ENCODE peak calls at places on chromosomes 12 and 14, in four cellular contexts. F is brain microvascular endothelial cell, M is DND-41, T is AG04450. D is an unnamed sample.

GRCh38 chr14:24064856-24065255 is 6.5 kb upstream of the CPNE6 start:
- DNase-seq in F (no peak), M (no peak), T (no peak), D (no peak)

GRCh38 chr14:49366416-49366815 is 219.8 kb downstream of the RPS29 start:
- DNase-seq in F (no peak), M (no peak), T (no peak), D (no peak)

GRCh38 chr12:1796515-1797010 is 23.8 kb upstream of the LRTM2 start:
- DNase-seq in F (no peak), M (no peak), T (no peak), D (no peak)

GRCh38 chr12:110270125-110270962 is 10.7 kb upstream of the ATP2A2 start:
- DNase-seq in F (peak), M (no peak), T (peak), D (peak)

GRCh38 chr12:46269429-46270241 is 792 bp upstream of the SLC38A1 start:
- DNase-seq in F (no peak), M (no peak), T (no peak), D (peak)

GRCh38 chr12:60144395-60144794 is 548.6 kb downstream of the SLC16A7 start:
- DNase-seq in F (no peak), M (no peak), T (no peak), D (no peak)

GRCh38 chr12:48086327-48086726 is 19.6 kb downstream of the SENP1 start:
- DNase-seq in F (no peak), M (no peak), T (no peak), D (no peak)

GRCh38 chr14:31410048-31410654 is 10.2 kb downstream of the HEATR5A start:
- DNase-seq in F (no peak), M (no peak), T (no peak), D (no peak)

GRCh38 chr12:50315803-50316202 is 32.5 kb upstream of the LIMA1 start:
- DNase-seq in F (no peak), M (no peak), T (no peak), D (no peak)

GRCh38 chr14:23306113-23306411 is 571 bp upstream of the BCL2L2 start:
- DNase-seq in F (no peak), M (no peak), T (no peak), D (peak)

GRCh38 chr14:89619616-89620273 is 202.7 kb upstream of the FOXN3 start:
- DNase-seq in F (no peak), M (no peak), T (no peak), D (no peak)

GRCh38 chr14:105021656-105022275 is 883 bp upstream of the CDCA4 start:
- DNase-seq in F (no peak), M (peak), T (no peak), D (peak)

GRCh38 chr12:4821000-4821399 is 88.7 kb upstream of the KCNA1 start:
- DNase-seq in F (no peak), M (no peak), T (no peak), D (no peak)

GRCh38 chr14:95564060-95564459 is 29.2 kb downstream of the GLRX5 start:
- DNase-seq in F (no peak), M (no peak), T (no peak), D (no peak)

GRCh38 chr12:55940065-55940732 is 9.2 kb downstream of the DGKA start:
- DNase-seq in F (peak), M (peak), T (peak), D (peak)

GRCh38 chr12:110222433-110222832 is 58.6 kb upstream of the ATP2A2 start:
- DNase-seq in F (no peak), M (no peak), T (no peak), D (no peak)

GRCh38 chr14:52694761-52695480 is 437 bp downstream of the ERO1A start:
- DNase-seq in F (peak), M (peak), T (no peak), D (peak)

GRCh38 chr12:100267603-100268281 is 765 bp downstream of the SCYL2 start:
- DNase-seq in F (no peak), M (no peak), T (no peak), D (peak)

GRCh38 chr12:3017281-3017680 is 58.1 kb downstream of the TEAD4 start:
- DNase-seq in F (no peak), M (no peak), T (no peak), D (no peak)

GRCh38 chr12:109575683-109576082 is 2.1 kb downstream of the MVK start:
- DNase-seq in F (no peak), M (no peak), T (no peak), D (no peak)

GRCh38 chr14:72434856-72435255 is 459.0 kb downstream of the DPF3 start:
- DNase-seq in F (no peak), M (no peak), T (no peak), D (no peak)

GRCh38 chr14:68626386-68626785 is 166.5 kb downstream of the ZFP36L1 start:
- DNase-seq in F (no peak), M (no peak), T (no peak), D (no peak)

GRCh38 chr12:20314325-20314724 is 54.0 kb upstream of the PDE3A start:
- DNase-seq in F (peak), M (no peak), T (no peak), D (no peak)

DNA sequence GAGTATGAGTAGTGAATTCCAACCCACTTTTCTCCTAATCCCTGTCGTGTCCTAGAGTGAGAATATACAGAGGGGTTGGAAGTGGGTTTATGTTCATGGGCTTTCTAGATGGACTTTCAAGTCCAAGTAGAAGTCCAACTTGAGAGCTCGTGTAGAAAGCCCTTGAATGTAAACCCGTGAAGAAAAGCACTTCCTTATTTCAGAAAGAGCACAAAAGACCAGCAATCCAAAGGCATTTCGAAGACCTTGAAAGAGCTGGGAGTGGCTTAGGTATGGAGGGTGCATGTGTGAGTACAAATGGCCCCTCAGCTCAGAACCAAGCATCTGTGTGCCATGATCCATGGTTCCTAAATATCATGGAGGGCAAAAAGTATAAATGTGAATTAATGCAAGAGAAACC is 160.7 kb downstream of the ETV6 start:
- DNase-seq in F (no peak), M (no peak), T (no peak), D (no peak)
- H3K27ac ChIP-seq in F (no peak), M (peak), T (no peak), D (no peak)

DNA sequence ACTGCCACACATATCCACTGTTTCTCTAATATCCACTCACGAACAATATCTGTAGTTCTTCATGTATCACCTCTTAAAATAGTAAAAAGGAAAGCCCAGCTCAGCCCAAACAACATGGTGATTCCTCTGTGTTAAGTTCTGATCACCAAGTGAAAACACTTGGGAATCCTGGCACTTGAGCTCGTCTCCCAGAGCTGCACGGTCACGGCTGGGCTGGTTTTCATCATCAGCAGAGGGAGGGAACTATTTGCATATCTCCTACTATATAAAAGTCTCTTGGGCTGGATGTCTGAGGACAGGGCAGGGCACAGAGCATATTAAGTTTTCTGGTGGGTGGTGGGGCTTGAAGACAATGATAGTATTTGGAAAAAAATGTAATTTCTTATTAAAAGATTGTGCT is 870.6 kb downstream of the TMEM121 start:
- DNase-seq in F (no peak), M (peak), T (no peak), D (no peak)
- H3K27ac ChIP-seq in F (no peak), M (peak), T (no peak), D (no peak)

DNA sequence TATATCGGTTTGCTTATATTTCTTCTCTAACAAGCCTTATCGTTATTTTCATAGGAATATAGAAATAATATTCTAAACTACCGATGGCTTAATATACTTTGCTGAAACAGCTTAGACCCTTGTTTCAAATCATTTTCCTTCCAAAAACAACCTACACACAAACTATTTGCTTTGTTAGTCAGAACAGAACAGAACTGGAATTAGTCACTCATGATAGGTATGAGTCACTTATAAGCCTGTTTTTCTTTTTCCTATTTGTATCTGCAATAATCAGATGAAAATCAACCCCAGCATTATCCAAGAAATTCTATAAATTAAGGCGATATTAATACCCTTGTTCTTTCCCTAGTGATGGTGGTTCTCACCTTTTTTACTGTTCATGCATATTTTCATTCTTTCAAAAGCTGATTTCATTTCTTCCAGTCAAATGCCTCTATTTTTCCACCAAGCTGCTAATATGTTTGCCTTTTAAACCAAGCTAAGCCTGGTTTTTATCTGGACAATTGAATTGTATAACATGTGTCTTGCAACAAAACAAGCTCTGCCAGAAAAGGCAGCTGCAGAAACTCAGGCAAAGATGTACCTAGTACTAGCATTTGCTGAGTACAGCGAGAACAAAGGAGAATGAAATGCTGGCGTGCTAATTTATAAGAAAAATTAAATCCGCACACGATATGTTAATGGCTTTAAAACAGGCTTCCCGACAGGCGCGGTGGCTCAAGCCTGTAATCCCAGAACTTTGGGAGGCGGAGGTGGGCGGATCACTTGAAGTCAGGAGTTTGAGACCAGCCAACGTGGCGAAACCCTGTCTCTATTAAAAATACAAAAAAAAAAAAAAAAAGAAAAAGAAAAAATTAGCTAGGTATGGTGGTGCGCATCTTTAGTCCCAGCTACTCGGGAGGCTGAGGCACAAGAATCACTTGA is 1418.2 kb downstream of the AACS start:
- DNase-seq in F (no peak), M (no peak), T (no peak), D (peak)
- H3K27ac ChIP-seq in F (no peak), M (no peak), T (no peak), D (peak)

GRCh38 chr12:14259481-14260010 is 105.9 kb upstream of the ATF7IP start:
- DNase-seq in F (no peak), M (no peak), T (no peak), D (no peak)
- H3K27ac ChIP-seq in F (peak), M (no peak), T (peak), D (peak)

GRCh38 chr12:75656650-75657049 is 145.2 kb upstream of the KRR1 start:
- DNase-seq in F (peak), M (no peak), T (peak), D (peak)
- H3K27ac ChIP-seq in F (peak), M (no peak), T (no peak), D (peak)

DNA sequence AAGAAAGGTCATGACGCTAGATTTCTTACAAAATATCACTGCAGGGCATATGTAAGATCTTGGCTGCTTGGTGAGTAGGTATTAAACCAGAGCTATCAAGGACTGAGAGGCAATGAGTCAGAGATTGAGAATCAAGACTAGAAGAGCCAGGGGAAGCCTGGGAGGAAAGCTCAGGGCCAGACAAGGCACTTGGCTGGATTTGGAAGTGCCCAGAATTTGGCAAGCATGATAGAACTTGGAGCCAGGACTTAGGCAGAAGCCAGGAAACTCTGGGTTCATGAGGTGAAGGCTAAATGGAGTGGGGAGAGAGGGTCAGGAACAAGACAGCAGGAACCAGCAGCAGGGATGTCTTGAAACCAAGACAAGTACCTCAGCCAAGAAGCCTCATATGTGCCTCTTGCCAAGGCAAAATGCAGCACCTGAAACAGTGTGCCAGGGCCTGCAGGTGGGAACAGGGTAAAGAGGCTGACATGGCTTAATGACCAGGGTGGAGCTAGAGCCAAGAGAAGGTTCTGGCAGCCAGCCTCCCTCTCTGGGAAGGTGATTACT is 49.9 kb downstream of the PTHLH start:
- DNase-seq in F (peak), M (no peak), T (no peak), D (peak)
- H3K27ac ChIP-seq in F (no peak), M (no peak), T (peak), D (peak)

D was measured in PC-3.